ENCODE peak calls at places on chromosomes 2 and 18, in nine cellular contexts. J is chondrocyte, O is HFF-Myc, V is GM06990, Q is AG04450, Y is lower lobe of right lung, E is foreskin keratinocyte, C is heart left ventricle, I is nephron progenitor cell. F is an unnamed sample.

GRCh38 chr18:50653402-50654093 is 93.7 kb downstream of the MAPK4 start:
- DNase-seq in C (peak), V (no peak), O (no peak), E (no peak), J (no peak), I (no peak), Y (no peak), Q (no peak), F (no peak)

GRCh38 chr2:49811502-49811901 is 657.2 kb upstream of the FSHR start:
- DNase-seq in Q (no peak), J (no peak), V (no peak), C (no peak), O (no peak), I (no peak), Y (no peak), E (no peak), F (no peak)

GRCh38 chr2:229350117-229350805 is 79.2 kb upstream of the PID1 start:
- DNase-seq in Q (no peak), E (peak), C (no peak), O (no peak), J (no peak), Y (no peak), V (no peak), I (no peak), F (no peak)

GRCh38 chr2:161004379-161004778 is 155.8 kb upstream of the TANK start:
- DNase-seq in E (no peak), Y (no peak), V (no peak), Q (no peak), O (no peak), C (no peak), J (no peak), I (no peak), F (no peak)

GRCh38 chr2:47089083-47089464 is 66.0 kb downstream of the STPG4 start:
- DNase-seq in C (no peak), I (no peak), E (peak), J (no peak), Y (no peak), V (no peak), O (no peak), Q (no peak), F (no peak)

GRCh38 chr2:179726461-179727180 is 134.8 kb downstream of the ZNF385B start:
- DNase-seq in I (no peak), Q (no peak), E (no peak), V (no peak), C (no peak), Y (no peak), O (no peak), J (no peak), F (no peak)

GRCh38 chr2:188833799-188834198 is 140.4 kb upstream of the COL3A1 start:
- DNase-seq in O (no peak), V (no peak), I (no peak), Y (no peak), Q (no peak), C (no peak), E (no peak), J (no peak), F (no peak)

GRCh38 chr2:182186132-182186735 is 200.6 kb downstream of the PPP1R1C start:
- DNase-seq in Q (no peak), V (peak), J (no peak), C (no peak), Y (no peak), O (peak), E (no peak), I (peak), F (no peak)

GRCh38 chr2:106575955-106576354 is 88.8 kb downstream of the CD8B2 start:
- DNase-seq in V (no peak), O (peak), J (no peak), Q (no peak), Y (no peak), I (peak), C (peak), E (no peak), F (no peak)

GRCh38 chr2:111116843-111117665 is 3.7 kb upstream of the BCL2L11 start:
- DNase-seq in Y (peak), J (no peak), Q (no peak), C (peak), O (no peak), E (peak), I (peak), V (peak), F (peak)

GRCh38 chr2:144451443-144451842 is 68.5 kb downstream of the ZEB2 start:
- DNase-seq in O (no peak), Q (no peak), E (no peak), Y (no peak), C (no peak), V (no peak), I (no peak), J (no peak), F (no peak)

GRCh38 chr18:47772374-47773248 is 157.8 kb downstream of the SMAD2 start:
- DNase-seq in Q (no peak), O (no peak), E (peak), C (no peak), V (peak), Y (peak), I (peak), J (no peak), F (peak)

GRCh38 chr2:68693947-68694346 is 40.7 kb upstream of the ARHGAP25 start:
- DNase-seq in I (no peak), Y (no peak), C (no peak), O (no peak), J (no peak), Q (no peak), V (no peak), E (no peak), F (no peak)

GRCh38 chr2:215401896-215402379 is 33.9 kb downstream of the FN1 start:
- DNase-seq in C (no peak), V (no peak), O (peak), Y (no peak), I (no peak), E (no peak), J (no peak), Q (peak), F (no peak)

GRCh38 chr2:150832686-150833085 is 345.2 kb upstream of the RND3 start:
- DNase-seq in J (no peak), O (no peak), Q (no peak), C (no peak), V (no peak), E (no peak), I (no peak), Y (no peak), F (no peak)

GRCh38 chr2:209913786-209914185 is 88.7 kb upstream of the RPE start:
- DNase-seq in O (no peak), V (no peak), C (no peak), Q (no peak), E (no peak), Y (no peak), I (no peak), J (no peak), F (no peak)

GRCh38 chr2:227870710-227871374 is 589 bp upstream of the DAW1 start:
- DNase-seq in E (peak), I (no peak), V (no peak), Q (peak), C (no peak), Y (no peak), O (no peak), J (no peak), F (no peak)

GRCh38 chr2:52402128-52402527 is 1365.5 kb upstream of the CHAC2 start:
- DNase-seq in I (no peak), E (no peak), Q (no peak), Y (no peak), V (no peak), O (no peak), C (no peak), J (no peak), F (peak)

GRCh38 chr2:209382775-209383174 is 41.1 kb upstream of the MAP2 start:
- DNase-seq in I (no peak), Q (no peak), E (no peak), C (no peak), J (no peak), V (no peak), O (no peak), Y (no peak), F (no peak)

GRCh38 chr2:178404380-178404767 is 46.6 kb downstream of the PRKRA start:
- DNase-seq in Q (peak), Y (no peak), E (no peak), O (peak), J (no peak), V (peak), C (peak), I (no peak), F (no peak)

GRCh38 chr2:197248623-197249022 is 62.0 kb downstream of the ANKRD44 start:
- DNase-seq in J (no peak), Q (no peak), C (no peak), O (no peak), V (no peak), I (no peak), Y (no peak), E (no peak), F (no peak)

GRCh38 chr2:239278941-239279365 is 121.9 kb downstream of the HDAC4 start:
- DNase-seq in E (no peak), Y (no peak), J (no peak), I (no peak), O (no peak), Q (no peak), V (no peak), C (no peak), F (no peak)

GRCh38 chr2:72006188-72006736 is 141.4 kb downstream of the CYP26B1 start:
- DNase-seq in E (no peak), O (no peak), J (peak), V (no peak), Y (no peak), C (no peak), I (no peak), Q (no peak), F (no peak)

GRCh38 chr2:114201781-114202180 is 240.7 kb upstream of the DPP10 start:
- DNase-seq in I (no peak), Y (no peak), E (no peak), O (no peak), C (no peak), Q (no peak), V (no peak), J (no peak), F (no peak)

GRCh38 chr2:205637037-205637602 is 45.2 kb upstream of the NRP2 start:
- DNase-seq in I (no peak), Q (no peak), O (no peak), C (no peak), E (no peak), Y (no peak), J (no peak), V (no peak), F (no peak)

GRCh38 chr2:157414050-157414449 is 29.8 kb downstream of the CYTIP start:
- DNase-seq in Y (no peak), I (no peak), O (no peak), E (no peak), V (peak), C (no peak), Q (no peak), J (no peak), F (no peak)

GRCh38 chr18:9631814-9632496 is 17.6 kb upstream of the PPP4R1 start:
- DNase-seq in I (no peak), J (no peak), Y (no peak), C (no peak), O (peak), Q (peak), E (peak), V (no peak), F (no peak)

DNA sequence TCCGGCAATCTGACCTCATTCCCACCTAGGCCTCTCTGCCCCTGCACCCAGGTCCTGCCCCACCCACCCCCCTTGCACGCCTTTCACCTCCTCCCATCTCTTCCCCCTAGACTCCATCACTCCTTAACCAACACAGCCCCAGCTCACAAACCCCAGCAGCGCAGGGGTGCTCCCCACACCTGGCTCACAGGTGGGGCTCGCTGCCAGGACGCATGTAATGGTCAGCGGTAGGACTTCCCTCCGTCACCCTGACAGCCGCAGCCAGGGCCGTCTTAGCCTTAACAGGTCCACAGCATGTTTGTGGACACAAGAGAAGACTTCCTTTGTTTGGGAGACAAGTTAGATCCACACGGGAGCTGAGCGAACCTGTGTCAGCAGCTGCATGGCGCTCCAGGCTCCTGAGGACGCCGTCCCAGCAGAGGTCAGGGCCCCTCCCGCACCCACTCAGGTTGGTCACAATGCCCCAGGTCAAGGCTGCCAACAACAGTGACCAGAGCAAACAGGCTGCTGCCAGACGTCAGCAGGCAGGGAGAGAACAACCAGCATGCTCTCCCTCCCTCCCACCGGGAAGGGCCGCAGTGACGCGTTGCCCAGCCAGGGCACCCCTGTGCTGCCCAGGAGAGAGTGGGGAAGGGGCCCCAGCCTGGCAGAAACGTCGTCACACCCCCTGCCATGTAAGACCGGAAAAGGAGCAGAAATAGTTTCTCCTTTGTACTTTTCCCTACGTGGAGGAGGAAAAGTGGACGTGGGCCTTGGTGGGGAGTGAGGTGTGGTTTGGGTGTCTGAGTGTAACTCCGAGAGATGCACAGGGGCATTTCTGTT is 68.0 kb downstream of the PXDN start:
- DNase-seq in E (no peak), O (no peak), J (no peak), Q (no peak), C (no peak), I (no peak), V (no peak), Y (peak), F (no peak)
- TF ChIP-seq CTCF in E (no peak), O (no peak), J (peak), Q (no peak), C (no peak), I (no peak), V (no peak), Y (no peak), F (no peak)

DNA sequence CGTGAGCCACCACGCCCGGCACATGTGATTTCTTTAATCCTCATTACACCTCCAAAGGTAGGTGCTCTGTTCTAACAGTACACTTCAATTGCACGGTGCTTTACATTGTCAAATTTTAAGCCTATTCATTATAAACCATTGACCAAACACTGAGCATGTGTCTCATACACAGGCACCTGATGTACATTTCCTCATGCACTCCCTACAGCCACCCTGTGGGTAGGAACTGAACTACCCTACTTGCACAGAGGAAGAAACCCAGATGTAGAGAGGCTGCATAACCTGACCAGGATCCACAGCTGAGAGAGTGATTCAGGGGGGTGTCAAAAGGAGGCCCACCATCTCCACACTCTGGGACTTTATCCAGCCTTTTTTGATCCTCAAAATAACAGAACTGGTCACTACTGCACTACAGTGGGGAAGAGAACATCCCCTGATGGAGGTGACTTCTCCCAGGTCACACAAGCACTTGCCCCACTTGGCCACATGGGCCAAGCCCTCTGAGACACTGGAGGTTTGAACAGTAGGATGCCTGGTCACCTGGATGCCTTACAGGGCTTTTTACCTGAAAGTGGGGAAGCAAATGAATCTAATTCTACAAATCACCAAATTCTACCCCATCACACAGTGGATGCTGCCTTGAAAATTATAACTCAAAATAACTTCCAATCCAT is 6.9 kb upstream of the DPYSL5 start:
- DNase-seq in V (no peak), Q (no peak), I (no peak), J (no peak), E (no peak), O (no peak), C (no peak), Y (no peak), F (no peak)
- TF ChIP-seq CTCF in V (peak), Q (peak), I (no peak), J (no peak), E (peak), O (peak), C (no peak), Y (no peak), F (no peak)

GRCh38 chr2:64124168-64124567 is 20.1 kb downstream of the PELI1 start:
- DNase-seq in I (no peak), V (no peak), C (no peak), O (no peak), E (no peak), Y (no peak), J (no peak), Q (no peak), F (no peak)

GRCh38 chr2:64122358-64122757 is 21.9 kb downstream of the PELI1 start:
- DNase-seq in V (no peak), I (no peak), J (no peak), Q (no peak), O (no peak), Y (no peak), C (no peak), E (no peak), F (no peak)

GRCh38 chr2:64124571-64124970 is 19.6 kb downstream of the PELI1 start:
- DNase-seq in Q (no peak), C (no peak), Y (no peak), O (no peak), J (no peak), I (no peak), E (no peak), V (no peak), F (no peak)

GRCh38 chr2:64120928-64121327 is 23.3 kb downstream of the PELI1 start:
- DNase-seq in C (no peak), E (peak), Y (no peak), O (no peak), I (no peak), Q (no peak), V (no peak), J (no peak), F (no peak)

GRCh38 chr2:64123740-64124139 is 20.5 kb downstream of the PELI1 start:
- DNase-seq in E (no peak), C (no peak), I (no peak), O (no peak), V (no peak), J (no peak), Q (no peak), Y (no peak), F (no peak)
- TF ChIP-seq CTCF in E (no peak), C (no peak), I (no peak), O (no peak), V (no peak), J (no peak), Q (no peak), Y (no peak), F (no peak)

DNA sequence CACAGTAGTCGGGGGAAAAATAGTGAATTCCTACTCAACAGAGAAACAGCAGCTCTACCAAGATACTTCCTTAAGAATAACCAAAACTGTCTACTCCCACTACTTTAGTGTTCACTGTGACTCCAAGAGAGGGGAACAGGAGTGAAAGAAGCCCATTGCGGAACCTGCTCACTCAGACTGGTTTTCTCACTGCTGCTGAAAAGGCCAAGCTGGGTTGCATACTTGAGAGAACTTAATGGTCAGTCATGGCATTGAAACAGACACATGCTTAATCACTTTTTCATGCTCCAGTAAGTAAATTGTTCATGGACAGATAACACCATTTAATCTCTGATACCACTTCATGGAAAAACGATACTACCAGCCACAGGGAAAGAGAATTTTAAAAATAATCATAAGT is 35.7 kb upstream of the SLC8A1 start:
- DNase-seq in Q (no peak), C (no peak), V (no peak), E (no peak), Y (no peak), O (no peak), I (peak), J (no peak), F (no peak)
- TF ChIP-seq CTCF in Q (no peak), C (no peak), V (no peak), E (no peak), Y (no peak), O (no peak), I (no peak), J (no peak), F (no peak)

GRCh38 chr2:146701183-146701582 is 1143.6 kb upstream of the ACVR2A start:
- DNase-seq in J (no peak), Q (no peak), O (no peak), I (no peak), Y (no peak), E (no peak), V (no peak), C (no peak), F (no peak)
- TF ChIP-seq CTCF in J (no peak), Q (no peak), O (peak), I (no peak), Y (no peak), E (peak), V (peak), C (no peak), F (no peak)

GRCh38 chr2:167340322-167340721 is 452.0 kb downstream of the XIRP2 start:
- DNase-seq in Q (no peak), E (no peak), O (no peak), Y (no peak), I (no peak), V (no peak), C (no peak), J (no peak), F (no peak)

GRCh38 chr2:167345559-167345958 is 457.3 kb downstream of the XIRP2 start:
- DNase-seq in Q (no peak), I (no peak), J (no peak), E (no peak), O (no peak), Y (no peak), V (no peak), C (no peak), F (no peak)

GRCh38 chr2:167342769-167343168 is 454.5 kb downstream of the XIRP2 start:
- DNase-seq in O (no peak), Y (no peak), E (no peak), Q (no peak), V (no peak), I (no peak), C (no peak), J (no peak), F (no peak)
- TF ChIP-seq CTCF in O (no peak), Y (no peak), E (no peak), Q (peak), V (no peak), I (peak), C (no peak), J (peak), F (no peak)

GRCh38 chr18:68843467-68844089 is 45.7 kb downstream of the CCDC102B start:
- DNase-seq in O (no peak), V (no peak), Y (no peak), Q (no peak), E (no peak), I (no peak), J (no peak), C (no peak), F (no peak)
- TF ChIP-seq CTCF in O (peak), V (no peak), Y (no peak), Q (peak), E (peak), I (no peak), J (peak), C (peak), F (no peak)